ENCODE peak calls at places on chromosomes 5 and 9, in four cellular contexts. D, J, W and N are unnamed samples.

GRCh38 chr9:1708215-1708614 is 306.9 kb upstream of the SMARCA2 start:
- DNase-seq in D (no peak), J (no peak), W (no peak), N (no peak)

GRCh38 chr5:100232730-100233129 is 302.4 kb upstream of the FAM174A start:
- DNase-seq in D (no peak), J (no peak), W (no peak), N (no peak)

GRCh38 chr5:159478950-159479349 is 148.7 kb upstream of the IL12B start:
- DNase-seq in D (no peak), J (no peak), W (no peak), N (no peak)

GRCh38 chr5:170736966-170737365 is 46.6 kb upstream of the GABRP start:
- DNase-seq in D (no peak), J (no peak), W (no peak), N (no peak)

GRCh38 chr9:124260769-124261603 is 3.2 kb downstream of the NEK6 start:
- DNase-seq in D (no peak), J (no peak), W (no peak), N (no peak)

GRCh38 chr5:38718874-38719391 is 126.9 kb upstream of the OSMR start:
- DNase-seq in D (no peak), J (no peak), W (no peak), N (no peak)

GRCh38 chr5:54969856-54970828 is 15.3 kb downstream of the ESM1 start:
- DNase-seq in D (no peak), J (no peak), W (no peak), N (peak; percentile 71)

GRCh38 chr9:37514999-37515398 is 29.3 kb downstream of the POLR1E start:
- DNase-seq in D (no peak), J (no peak), W (no peak), N (no peak)

GRCh38 chr9:91572044-91572443 is 148.4 kb upstream of the NFIL3 start:
- DNase-seq in D (no peak), J (no peak), W (no peak), N (no peak)

GRCh38 chr5:125298258-125298657 is 551.8 kb upstream of the ZNF608 start:
- DNase-seq in D (no peak), J (no peak), W (no peak), N (no peak)

GRCh38 chr5:10057356-10057755 is 192.3 kb downstream of the ATPSCKMT start:
- DNase-seq in D (no peak), J (no peak), W (no peak), N (no peak)